ENCODE peak calls at places on chromosome 20, in eight cellular contexts. I is OCI-LY7, T is SK-N-SH, G is HCT116, Y is PC-3, M is GM23248, R is hepatocyte, X is Karpas-422. S is an unnamed sample. For H3K9me2, the result is how much of the 10 kb centered on the place peaks cover.

GRCh38 chr20:22689246-22689645 is 104.9 kb upstream of the FOXA2 start:
- DNase-seq in X (no peak), G (no peak), I (no peak), M (no peak), Y (no peak), R (no peak), T (no peak), S (no peak)

GRCh38 chr20:37542281-37542680 is 14.6 kb upstream of the BLCAP start:
- DNase-seq in T (no peak), X (no peak), I (no peak), M (no peak), Y (peak), R (peak), G (no peak), S (no peak)

GRCh38 chr20:62448038-62448437 is 20.7 kb upstream of the RBBP8NL start:
- DNase-seq in I (no peak), R (no peak), M (no peak), X (peak), T (no peak), G (no peak), Y (no peak), S (no peak)

GRCh38 chr20:13492001-13492480 is 146.7 kb downstream of the TASP1 start:
- DNase-seq in G (no peak), M (peak), T (no peak), X (no peak), I (no peak), Y (peak), R (peak), S (peak)

GRCh38 chr20:48339147-48339985 is 488.4 kb downstream of the PREX1 start:
- DNase-seq in X (no peak), Y (peak), T (no peak), R (peak), I (no peak), M (peak), G (no peak), S (no peak)

GRCh38 chr20:64065973-64066341 is 3.0 kb downstream of the TCEA2 start:
- DNase-seq in X (peak), I (peak), T (no peak), R (no peak), M (peak), G (peak), Y (peak), S (peak)

GRCh38 chr20:9246731-9247130 is 177.8 kb downstream of the PLCB4 start:
- DNase-seq in M (no peak), I (no peak), T (no peak), X (no peak), G (no peak), R (no peak), Y (no peak), S (no peak)

GRCh38 chr20:53524589-53525311 is 68.9 kb downstream of the ZNF217 start:
- DNase-seq in X (no peak), R (no peak), I (no peak), M (no peak), T (no peak), Y (no peak), G (no peak), S (peak)

GRCh38 chr20:18414140-18414539 is 52.7 kb downstream of the DZANK1 start:
- DNase-seq in Y (no peak), M (no peak), X (no peak), G (no peak), I (no peak), R (no peak), T (no peak), S (no peak)

GRCh38 chr20:58352454-58352853 is 36.6 kb upstream of the VAPB start:
- DNase-seq in R (no peak), T (no peak), I (no peak), G (no peak), X (no peak), Y (no peak), M (no peak), S (no peak)

GRCh38 chr20:13220857-13221297 is at the start of gene ISM1:
- DNase-seq in G (no peak), T (peak), Y (no peak), R (peak), M (peak), X (no peak), I (no peak), S (peak)

GRCh38 chr20:51333446-51333845 is 209.1 kb downstream of the NFATC2 start:
- DNase-seq in X (no peak), I (no peak), T (no peak), R (no peak), G (no peak), M (no peak), Y (no peak), S (no peak)

GRCh38 chr20:32971703-32972161 is 32.5 kb downstream of the SUN5 start:
- DNase-seq in R (no peak), X (peak), T (no peak), M (no peak), G (no peak), Y (no peak), I (peak), S (no peak)

GRCh38 chr20:11624704-11625103 is 293.0 kb upstream of the BTBD3 start:
- DNase-seq in T (no peak), R (no peak), I (no peak), Y (no peak), X (no peak), G (no peak), M (no peak), S (no peak)

GRCh38 chr20:56636701-56637100 is 7.6 kb downstream of the TFAP2C start:
- DNase-seq in T (no peak), G (no peak), R (no peak), X (no peak), I (no peak), Y (peak), M (peak), S (no peak)

GRCh38 chr20:48738399-48739304 is 89.1 kb downstream of the PREX1 start:
- DNase-seq in R (peak), X (no peak), M (no peak), I (peak), G (no peak), T (no peak), Y (no peak), S (no peak)

GRCh38 chr20:43662943-43663655 is 3.8 kb upstream of the MYBL2 start:
- DNase-seq in R (peak), M (peak), Y (peak), G (no peak), T (peak), X (no peak), I (no peak), S (no peak)

GRCh38 chr20:62875419-62876355 is 14.1 kb upstream of the TCFL5 start:
- DNase-seq in X (no peak), M (peak), T (peak), I (no peak), Y (peak), R (peak), G (peak), S (peak)

GRCh38 chr20:56316051-56316450 is 42.7 kb upstream of the FAM210B start:
- DNase-seq in X (no peak), R (no peak), T (no peak), G (no peak), I (no peak), M (no peak), Y (no peak), S (no peak)

GRCh38 chr20:10728873-10729670 is 55.3 kb upstream of the JAG1 start:
- DNase-seq in Y (peak), T (no peak), I (no peak), X (no peak), M (peak), R (no peak), G (no peak), S (no peak)

GRCh38 chr20:50338479-50339195 is 148.0 kb downstream of the CEBPB start:
- DNase-seq in Y (no peak), I (no peak), G (no peak), T (no peak), M (peak), R (no peak), X (peak), S (peak)

GRCh38 chr20:53778041-53778516 is 184.4 kb upstream of the ZNF217 start:
- DNase-seq in G (no peak), T (no peak), M (no peak), X (no peak), Y (no peak), R (no peak), I (no peak), S (no peak)

GRCh38 chr20:49276201-49276894 is 1.5 kb downstream of the ZNFX1 start:
- DNase-seq in M (peak), R (peak), G (no peak), T (no peak), I (peak), Y (peak), X (peak), S (no peak)

GRCh38 chr20:24782801-24783630 is 166.1 kb upstream of the CST7 start:
- DNase-seq in G (no peak), T (peak), R (no peak), M (no peak), X (no peak), I (no peak), Y (peak), S (peak)

GRCh38 chr20:64256282-64256947 is 867 bp downstream of the PCMTD2 start:
- DNase-seq in T (no peak), X (peak), R (no peak), Y (no peak), I (no peak), G (no peak), M (peak), S (no peak)

GRCh38 chr20:64056889-64057627 is 5.9 kb upstream of the TCEA2 start:
- DNase-seq in X (no peak), G (no peak), I (no peak), T (no peak), Y (no peak), R (no peak), M (no peak), S (peak)

GRCh38 chr20:33166533-33167113 is 1.3 kb upstream of the BPIFA2 start:
- DNase-seq in G (no peak), I (no peak), X (no peak), Y (no peak), R (no peak), M (no peak), T (no peak), S (no peak)

GRCh38 chr20:48578397-48579098 is 249.3 kb downstream of the PREX1 start:
- DNase-seq in G (no peak), X (no peak), M (peak), Y (peak), R (no peak), I (no peak), T (no peak), S (no peak)

GRCh38 chr20:36268501-36269342 is 32.4 kb downstream of the AAR2 start:
- DNase-seq in G (no peak), X (peak), M (peak), I (no peak), Y (no peak), T (no peak), R (no peak), S (no peak)

GRCh38 chr20:21352703-21353102 is 44.6 kb downstream of the NKX2-4 start:
- DNase-seq in Y (peak), I (no peak), G (no peak), M (peak), R (no peak), T (no peak), X (no peak), S (no peak)

GRCh38 chr20:46328180-46328882 is 20.0 kb upstream of the CDH22 start:
- DNase-seq in Y (no peak), M (no peak), X (no peak), I (no peak), G (no peak), R (no peak), T (no peak), S (no peak)

GRCh38 chr20:13029687-13030510 is 21.1 kb downstream of the SPTLC3 start:
- DNase-seq in Y (peak), I (no peak), G (peak), T (no peak), R (peak), M (peak), X (no peak), S (no peak)

GRCh38 chr20:13525225-13525940 is 113.3 kb downstream of the TASP1 start:
- DNase-seq in Y (peak), G (no peak), R (no peak), M (peak), T (no peak), X (no peak), I (no peak), S (no peak)

GRCh38 chr20:61942526-61942925 is 123.2 kb downstream of the TAF4 start:
- DNase-seq in X (no peak), G (no peak), Y (no peak), R (no peak), M (no peak), I (no peak), T (no peak), S (no peak)

GRCh38 chr20:12699374-12700228 is 309.2 kb upstream of the SPTLC3 start:
- DNase-seq in M (no peak), X (no peak), I (no peak), G (no peak), Y (no peak), R (peak), T (no peak), S (no peak)

GRCh38 chr20:37517371-37517748 is 3.7 kb upstream of the NNAT start:
- DNase-seq in M (no peak), I (no peak), R (no peak), T (no peak), Y (no peak), X (no peak), G (no peak), S (no peak)

GRCh38 chr20:49567421-49568256 is at the start of gene PTGIS:
- DNase-seq in Y (no peak), T (peak), X (no peak), G (no peak), M (peak), R (peak), I (no peak), S (peak)

GRCh38 chr20:59884494-59884893 is 48.9 kb downstream of the SYCP2 start:
- DNase-seq in I (no peak), X (no peak), T (no peak), Y (no peak), G (no peak), R (no peak), M (no peak), S (no peak)
- H3K9me2 ChIP-seq in I (under half), X (under half), T (under half), Y (under half), G (under half), R (under half), M (under half), S (under half)

GRCh38 chr20:14709439-14709838 is 372.0 kb upstream of the FLRT3 start:
- DNase-seq in G (no peak), Y (peak), I (no peak), R (peak), M (no peak), X (no peak), T (no peak), S (no peak)

GRCh38 chr20:14710941-14711340 is 373.5 kb upstream of the FLRT3 start:
- DNase-seq in Y (no peak), M (no peak), G (no peak), T (no peak), I (no peak), X (no peak), R (no peak), S (no peak)

GRCh38 chr20:14707865-14708574 is 370.6 kb upstream of the FLRT3 start:
- DNase-seq in Y (no peak), G (no peak), X (no peak), T (no peak), I (no peak), M (no peak), R (no peak), S (no peak)

GRCh38 chr20:14707026-14707680 is 369.7 kb upstream of the FLRT3 start:
- DNase-seq in X (no peak), M (no peak), G (no peak), I (no peak), R (no peak), T (no peak), Y (no peak), S (no peak)

GRCh38 chr20:14706555-14706954 is 369.1 kb upstream of the FLRT3 start:
- DNase-seq in T (peak), Y (no peak), R (no peak), G (no peak), M (no peak), I (no peak), X (no peak), S (no peak)
- H3K9me2 ChIP-seq in T (under half), Y (under half), R (under half), G (under half), M (under half), I (under half), X (under half), S (under half)

DNA sequence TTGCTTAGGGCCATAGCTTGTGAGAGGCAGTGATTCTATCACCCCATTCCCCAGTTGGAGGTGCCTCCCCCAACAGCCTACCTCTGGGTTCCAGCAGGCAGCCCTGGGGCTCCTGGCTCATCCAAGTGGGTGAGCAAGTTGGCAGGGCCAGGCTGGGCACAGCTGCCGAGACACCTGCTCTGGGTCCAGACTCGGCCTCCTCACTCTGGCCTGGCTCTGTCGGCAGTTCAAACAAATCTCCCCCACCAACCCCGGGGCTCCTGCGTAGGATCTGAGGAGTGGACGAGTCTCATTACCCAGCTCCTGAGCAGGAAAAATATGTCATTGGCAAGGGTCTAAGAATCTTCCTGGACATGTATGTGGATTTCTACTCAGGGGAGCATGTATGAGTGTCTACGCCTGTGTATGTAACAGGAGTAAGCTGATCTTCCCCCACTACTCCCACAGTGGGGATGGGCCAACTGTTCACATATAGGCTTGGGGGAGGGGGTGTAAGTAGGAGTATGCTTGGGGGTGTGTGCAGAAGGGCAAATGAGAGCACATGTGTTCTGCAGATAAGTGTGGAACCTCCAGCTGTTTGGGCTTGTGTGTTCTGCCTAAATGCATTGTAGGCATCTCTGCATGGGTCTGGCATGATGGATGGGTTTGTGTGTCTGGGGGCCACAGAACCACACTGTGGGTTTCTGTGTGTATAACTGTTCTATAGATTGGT is 2.0 kb downstream of the ID1 start:
- DNase-seq in R (peak), M (peak), X (no peak), I (no peak), T (peak), Y (peak), G (peak), S (peak)
- H3K9me2 ChIP-seq in R (under half), M (under half), X (under half), I (under half), T (under half), Y (under half), G (under half), S (under half)

GRCh38 chr20:5551621-5552020 is 198.6 kb upstream of the SHLD1 start:
- DNase-seq in G (no peak), Y (no peak), R (no peak), I (no peak), X (no peak), M (peak), T (no peak), S (no peak)
- H3K9me2 ChIP-seq in G (under half), Y (under half), R (under half), I (under half), X (under half), M (under half), T (under half), S (under half)